ENCODE peak calls at places on chromosomes 7 and 10, in nine cellular contexts. One of them, this sample, is unnamed.

GRCh38 chr10:44650576-44651394 is 260.4 kb upstream of the TMEM72 start:
- DNase-seq in vagina: no peak
- DNase-seq in activated CD8-positive, alpha-beta T cell treated with anti-CD3 and anti-CD28 coated beads for 36 hours: no peak
- DNase-seq in right lobe of liver: no peak
- DNase-seq in fibroblast of lung: no peak
- DNase-seq in breast epithelium: no peak
- DNase-seq in endothelial cell: no peak
- DNase-seq in spleen: no peak
- DNase-seq in tibial artery: no peak
- DNase-seq in this sample: peak

GRCh38 chr10:6108631-6109443 is 20.0 kb downstream of the RBM17 start:
- DNase-seq in vagina: no peak
- DNase-seq in activated CD8-positive, alpha-beta T cell treated with anti-CD3 and anti-CD28 coated beads for 36 hours: peak
- DNase-seq in right lobe of liver: no peak
- DNase-seq in fibroblast of lung: peak
- DNase-seq in breast epithelium: no peak
- DNase-seq in endothelial cell: peak
- DNase-seq in spleen: no peak
- DNase-seq in tibial artery: no peak
- DNase-seq in this sample: peak

GRCh38 chr10:58665361-58665760 is 152.7 kb downstream of the BICC1 start:
- DNase-seq in vagina: no peak
- DNase-seq in activated CD8-positive, alpha-beta T cell treated with anti-CD3 and anti-CD28 coated beads for 36 hours: no peak
- DNase-seq in right lobe of liver: no peak
- DNase-seq in fibroblast of lung: no peak
- DNase-seq in breast epithelium: no peak
- DNase-seq in endothelial cell: no peak
- DNase-seq in spleen: no peak
- DNase-seq in tibial artery: no peak
- DNase-seq in this sample: no peak

GRCh38 chr7:154409703-154410311 is 357.6 kb downstream of the DPP6 start:
- DNase-seq in vagina: no peak
- DNase-seq in activated CD8-positive, alpha-beta T cell treated with anti-CD3 and anti-CD28 coated beads for 36 hours: peak
- DNase-seq in right lobe of liver: no peak
- DNase-seq in fibroblast of lung: peak
- DNase-seq in breast epithelium: no peak
- DNase-seq in endothelial cell: peak
- DNase-seq in spleen: no peak
- DNase-seq in tibial artery: no peak
- DNase-seq in this sample: no peak

GRCh38 chr10:87865201-87866025 is 2.0 kb downstream of the PTEN start:
- DNase-seq in vagina: no peak
- DNase-seq in activated CD8-positive, alpha-beta T cell treated with anti-CD3 and anti-CD28 coated beads for 36 hours: no peak
- DNase-seq in right lobe of liver: no peak
- DNase-seq in fibroblast of lung: no peak
- DNase-seq in breast epithelium: no peak
- DNase-seq in endothelial cell: no peak
- DNase-seq in spleen: no peak
- DNase-seq in tibial artery: no peak
- DNase-seq in this sample: no peak

GRCh38 chr10:130400890-130401289 is 264.7 kb downstream of the GLRX3 start:
- DNase-seq in vagina: peak
- DNase-seq in activated CD8-positive, alpha-beta T cell treated with anti-CD3 and anti-CD28 coated beads for 36 hours: no peak
- DNase-seq in right lobe of liver: no peak
- DNase-seq in fibroblast of lung: no peak
- DNase-seq in breast epithelium: no peak
- DNase-seq in endothelial cell: no peak
- DNase-seq in spleen: no peak
- DNase-seq in tibial artery: no peak
- DNase-seq in this sample: no peak

GRCh38 chr10:47405829-47406547 is 21.9 kb upstream of the ZNF488 start:
- DNase-seq in vagina: peak
- DNase-seq in activated CD8-positive, alpha-beta T cell treated with anti-CD3 and anti-CD28 coated beads for 36 hours: no peak
- DNase-seq in right lobe of liver: no peak
- DNase-seq in fibroblast of lung: no peak
- DNase-seq in breast epithelium: no peak
- DNase-seq in endothelial cell: no peak
- DNase-seq in spleen: peak
- DNase-seq in tibial artery: no peak
- DNase-seq in this sample: no peak

GRCh38 chr7:140275069-140275961 is 98.5 kb upstream of the KDM7A start:
- DNase-seq in vagina: no peak
- DNase-seq in activated CD8-positive, alpha-beta T cell treated with anti-CD3 and anti-CD28 coated beads for 36 hours: no peak
- DNase-seq in right lobe of liver: no peak
- DNase-seq in fibroblast of lung: peak
- DNase-seq in breast epithelium: no peak
- DNase-seq in endothelial cell: no peak
- DNase-seq in spleen: no peak
- DNase-seq in tibial artery: peak
- DNase-seq in this sample: peak

GRCh38 chr10:122468923-122469781 is 7.8 kb downstream of the HTRA1 start:
- DNase-seq in vagina: no peak
- DNase-seq in activated CD8-positive, alpha-beta T cell treated with anti-CD3 and anti-CD28 coated beads for 36 hours: no peak
- DNase-seq in right lobe of liver: no peak
- DNase-seq in fibroblast of lung: peak
- DNase-seq in breast epithelium: no peak
- DNase-seq in endothelial cell: no peak
- DNase-seq in spleen: peak
- DNase-seq in tibial artery: peak
- DNase-seq in this sample: peak

DNA sequence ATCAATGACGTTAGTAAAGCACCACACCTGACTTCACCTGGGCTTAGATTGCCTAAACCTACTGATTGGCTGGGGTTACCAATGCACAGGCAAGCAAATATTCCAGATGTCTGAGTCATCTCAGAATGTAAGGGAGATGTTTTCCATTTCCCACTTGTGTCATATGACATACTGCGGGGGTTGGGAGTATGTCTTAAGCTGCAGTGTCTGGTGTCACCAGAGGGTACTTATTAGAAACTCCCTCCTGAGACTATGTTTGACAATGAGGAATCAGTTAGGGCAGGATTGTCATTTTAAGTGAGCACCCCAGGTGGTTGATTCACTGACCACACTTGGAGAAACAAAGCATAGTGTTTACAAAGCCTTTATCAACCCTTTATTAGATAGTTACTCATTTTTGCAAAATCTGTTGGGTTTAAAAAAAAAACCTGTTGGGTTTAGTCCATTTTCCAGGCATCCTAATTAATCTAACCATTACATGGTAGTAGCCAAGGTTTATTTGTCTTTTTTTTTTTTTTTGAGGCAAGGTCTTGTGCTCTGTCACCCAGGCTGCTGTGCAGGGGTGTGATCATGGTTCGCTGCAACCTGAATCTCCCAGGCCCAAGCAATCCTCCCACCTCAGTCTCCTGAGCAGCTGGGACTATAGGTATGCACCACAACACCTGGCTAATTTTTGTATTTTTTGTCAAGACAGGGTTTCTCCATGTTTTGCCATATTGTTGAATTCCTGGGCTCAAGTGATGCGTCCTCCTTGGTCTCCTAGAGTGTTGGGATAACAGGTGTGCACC is 72.5 kb downstream of the CDK6 start:
- DNase-seq in vagina: no peak
- DNase-seq in activated CD8-positive, alpha-beta T cell treated with anti-CD3 and anti-CD28 coated beads for 36 hours: no peak
- DNase-seq in right lobe of liver: no peak
- DNase-seq in fibroblast of lung: peak
- DNase-seq in breast epithelium: no peak
- DNase-seq in endothelial cell: no peak
- DNase-seq in spleen: no peak
- DNase-seq in tibial artery: no peak
- DNase-seq in this sample: peak
- TF ChIP-seq CTCF in vagina: no peak
- TF ChIP-seq CTCF in activated CD8-positive, alpha-beta T cell treated with anti-CD3 and anti-CD28 coated beads for 36 hours: no peak
- TF ChIP-seq CTCF in right lobe of liver: no peak
- TF ChIP-seq CTCF in fibroblast of lung: no peak
- TF ChIP-seq CTCF in breast epithelium: no peak
- TF ChIP-seq CTCF in endothelial cell: no peak
- TF ChIP-seq CTCF in spleen: no peak
- TF ChIP-seq CTCF in tibial artery: no peak
- TF ChIP-seq CTCF in this sample: no peak

GRCh38 chr7:49787980-49788379 is 14.5 kb downstream of the VWC2 start:
- DNase-seq in vagina: no peak
- DNase-seq in activated CD8-positive, alpha-beta T cell treated with anti-CD3 and anti-CD28 coated beads for 36 hours: no peak
- DNase-seq in right lobe of liver: no peak
- DNase-seq in fibroblast of lung: no peak
- DNase-seq in breast epithelium: no peak
- DNase-seq in endothelial cell: no peak
- DNase-seq in spleen: no peak
- DNase-seq in tibial artery: no peak
- DNase-seq in this sample: no peak

GRCh38 chr7:49788455-49789059 is 15.1 kb downstream of the VWC2 start:
- DNase-seq in vagina: no peak
- DNase-seq in activated CD8-positive, alpha-beta T cell treated with anti-CD3 and anti-CD28 coated beads for 36 hours: no peak
- DNase-seq in right lobe of liver: no peak
- DNase-seq in fibroblast of lung: no peak
- DNase-seq in breast epithelium: no peak
- DNase-seq in endothelial cell: no peak
- DNase-seq in spleen: no peak
- DNase-seq in tibial artery: no peak
- DNase-seq in this sample: no peak

GRCh38 chr7:49790209-49790608 is 16.8 kb downstream of the VWC2 start:
- DNase-seq in vagina: no peak
- DNase-seq in activated CD8-positive, alpha-beta T cell treated with anti-CD3 and anti-CD28 coated beads for 36 hours: no peak
- DNase-seq in right lobe of liver: no peak
- DNase-seq in fibroblast of lung: no peak
- DNase-seq in breast epithelium: no peak
- DNase-seq in endothelial cell: no peak
- DNase-seq in spleen: no peak
- DNase-seq in tibial artery: no peak
- DNase-seq in this sample: no peak

GRCh38 chr7:49789736-49790135 is 16.3 kb downstream of the VWC2 start:
- DNase-seq in vagina: no peak
- DNase-seq in activated CD8-positive, alpha-beta T cell treated with anti-CD3 and anti-CD28 coated beads for 36 hours: no peak
- DNase-seq in right lobe of liver: no peak
- DNase-seq in fibroblast of lung: no peak
- DNase-seq in breast epithelium: no peak
- DNase-seq in endothelial cell: no peak
- DNase-seq in spleen: no peak
- DNase-seq in tibial artery: no peak
- DNase-seq in this sample: no peak

DNA sequence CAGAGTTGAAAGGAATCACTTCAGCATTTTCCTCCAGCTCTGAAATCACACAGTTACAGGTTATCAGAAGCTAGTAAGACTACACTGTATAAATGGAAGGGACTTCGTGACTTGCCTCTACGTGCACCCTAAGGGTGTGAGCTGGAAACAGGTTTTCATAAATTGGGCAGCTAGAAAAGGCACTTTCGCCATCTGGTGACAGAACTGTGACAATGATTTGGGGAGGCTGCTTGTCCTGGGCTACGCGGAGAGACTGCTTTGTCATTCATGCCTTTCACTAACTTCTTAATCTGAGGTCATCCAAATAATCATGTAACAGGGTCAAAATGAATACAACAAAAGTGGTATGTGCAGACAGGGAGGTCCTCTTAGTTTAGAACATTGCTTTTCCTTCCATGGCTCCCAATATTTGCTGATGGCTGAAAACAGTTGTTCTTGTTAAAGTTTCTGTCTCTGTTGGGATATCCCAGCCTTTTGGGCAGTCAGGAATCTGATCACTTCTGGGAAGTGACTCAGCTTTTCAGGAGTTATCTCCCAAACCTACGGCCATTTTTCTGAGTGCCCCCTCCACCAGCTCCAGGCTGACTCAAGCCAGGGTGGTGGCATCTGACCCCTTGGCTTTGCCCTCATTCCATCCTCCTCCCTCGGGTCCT is 17.8 kb downstream of the VWC2 start:
- DNase-seq in vagina: no peak
- DNase-seq in activated CD8-positive, alpha-beta T cell treated with anti-CD3 and anti-CD28 coated beads for 36 hours: peak
- DNase-seq in right lobe of liver: no peak
- DNase-seq in fibroblast of lung: no peak
- DNase-seq in breast epithelium: no peak
- DNase-seq in endothelial cell: peak
- DNase-seq in spleen: no peak
- DNase-seq in tibial artery: no peak
- DNase-seq in this sample: no peak
- TF ChIP-seq CTCF in vagina: peak
- TF ChIP-seq CTCF in activated CD8-positive, alpha-beta T cell treated with anti-CD3 and anti-CD28 coated beads for 36 hours: no peak
- TF ChIP-seq CTCF in right lobe of liver: peak
- TF ChIP-seq CTCF in fibroblast of lung: no peak
- TF ChIP-seq CTCF in breast epithelium: peak
- TF ChIP-seq CTCF in endothelial cell: no peak
- TF ChIP-seq CTCF in spleen: no peak
- TF ChIP-seq CTCF in tibial artery: peak
- TF ChIP-seq CTCF in this sample: no peak

DNA sequence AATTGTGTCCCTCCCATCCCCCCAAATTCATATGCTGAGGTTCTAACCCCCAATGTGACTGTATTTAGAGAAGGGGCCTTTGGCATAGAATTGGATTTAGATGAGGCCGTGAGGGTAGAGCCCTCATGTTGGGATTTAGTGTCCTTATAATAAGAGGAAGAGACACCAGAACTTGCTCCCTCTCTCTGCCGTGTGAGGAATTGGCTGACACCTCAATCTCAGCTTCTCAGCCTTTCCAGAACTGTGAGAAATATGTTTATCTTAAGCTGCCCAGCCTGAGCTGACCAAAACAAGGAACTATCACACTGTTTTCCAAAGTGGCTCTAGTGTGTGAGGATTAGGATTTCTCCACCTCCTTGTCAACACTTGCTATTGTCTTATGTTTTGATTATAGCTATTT is 400.0 kb upstream of the FZD8 start:
- DNase-seq in vagina: no peak
- DNase-seq in activated CD8-positive, alpha-beta T cell treated with anti-CD3 and anti-CD28 coated beads for 36 hours: no peak
- DNase-seq in right lobe of liver: no peak
- DNase-seq in fibroblast of lung: no peak
- DNase-seq in breast epithelium: no peak
- DNase-seq in endothelial cell: no peak
- DNase-seq in spleen: no peak
- DNase-seq in tibial artery: no peak
- DNase-seq in this sample: no peak
- TF ChIP-seq CTCF in vagina: no peak
- TF ChIP-seq CTCF in activated CD8-positive, alpha-beta T cell treated with anti-CD3 and anti-CD28 coated beads for 36 hours: no peak
- TF ChIP-seq CTCF in right lobe of liver: no peak
- TF ChIP-seq CTCF in fibroblast of lung: no peak
- TF ChIP-seq CTCF in breast epithelium: no peak
- TF ChIP-seq CTCF in endothelial cell: no peak
- TF ChIP-seq CTCF in spleen: no peak
- TF ChIP-seq CTCF in tibial artery: no peak
- TF ChIP-seq CTCF in this sample: no peak

GRCh38 chr7:74606909-74607255 is 50.6 kb upstream of the GTF2I start:
- DNase-seq in vagina: no peak
- DNase-seq in activated CD8-positive, alpha-beta T cell treated with anti-CD3 and anti-CD28 coated beads for 36 hours: no peak
- DNase-seq in right lobe of liver: no peak
- DNase-seq in fibroblast of lung: no peak
- DNase-seq in breast epithelium: no peak
- DNase-seq in endothelial cell: no peak
- DNase-seq in spleen: no peak
- DNase-seq in tibial artery: no peak
- DNase-seq in this sample: no peak

GRCh38 chr7:74615933-74616780 is 41.4 kb upstream of the GTF2I start:
- DNase-seq in vagina: no peak
- DNase-seq in activated CD8-positive, alpha-beta T cell treated with anti-CD3 and anti-CD28 coated beads for 36 hours: peak
- DNase-seq in right lobe of liver: no peak
- DNase-seq in fibroblast of lung: no peak
- DNase-seq in breast epithelium: no peak
- DNase-seq in endothelial cell: no peak
- DNase-seq in spleen: no peak
- DNase-seq in tibial artery: no peak
- DNase-seq in this sample: no peak

GRCh38 chr7:74606101-74606908 is 51.2 kb upstream of the GTF2I start:
- DNase-seq in vagina: no peak
- DNase-seq in activated CD8-positive, alpha-beta T cell treated with anti-CD3 and anti-CD28 coated beads for 36 hours: peak
- DNase-seq in right lobe of liver: peak
- DNase-seq in fibroblast of lung: no peak
- DNase-seq in breast epithelium: no peak
- DNase-seq in endothelial cell: peak
- DNase-seq in spleen: peak
- DNase-seq in tibial artery: no peak
- DNase-seq in this sample: no peak

GRCh38 chr7:74612015-74612829 is 45.3 kb upstream of the GTF2I start:
- DNase-seq in vagina: no peak
- DNase-seq in activated CD8-positive, alpha-beta T cell treated with anti-CD3 and anti-CD28 coated beads for 36 hours: no peak
- DNase-seq in right lobe of liver: no peak
- DNase-seq in fibroblast of lung: no peak
- DNase-seq in breast epithelium: peak
- DNase-seq in endothelial cell: no peak
- DNase-seq in spleen: no peak
- DNase-seq in tibial artery: no peak
- DNase-seq in this sample: no peak
- TF ChIP-seq CTCF in vagina: no peak
- TF ChIP-seq CTCF in activated CD8-positive, alpha-beta T cell treated with anti-CD3 and anti-CD28 coated beads for 36 hours: no peak
- TF ChIP-seq CTCF in right lobe of liver: no peak
- TF ChIP-seq CTCF in fibroblast of lung: no peak
- TF ChIP-seq CTCF in breast epithelium: no peak
- TF ChIP-seq CTCF in endothelial cell: no peak
- TF ChIP-seq CTCF in spleen: no peak
- TF ChIP-seq CTCF in tibial artery: no peak
- TF ChIP-seq CTCF in this sample: no peak

This sample was measured in fibroblast of mammary gland.